ENCODE peak calls at places on chromosomes 2 and 18, in four cellular contexts. O, H, W and L are unnamed samples.

GRCh38 chr2:38887347-38887746 is 2.3 kb upstream of the ARHGEF33 start:
- DNase-seq in O (no peak), H (no peak), W (no peak), L (no peak)

GRCh38 chr2:99867690-99868089 is 274.7 kb downstream of the AFF3 start:
- DNase-seq in O (no peak), H (no peak), W (peak; percentile 34), L (peak; percentile 56)

GRCh38 chr2:60746318-60746717 is 9.8 kb upstream of the PAPOLG start:
- DNase-seq in O (no peak), H (no peak), W (peak; percentile 20), L (no peak)

GRCh38 chr2:240997856-240998705 is at the start of gene SNED1:
- DNase-seq in O (peak; percentile 93), H (peak; percentile 93), W (peak; percentile 94), L (peak; percentile 93)

GRCh38 chr2:199261221-199261620 is 196.5 kb downstream of the SATB2 start:
- DNase-seq in O (no peak), H (no peak), W (no peak), L (no peak)

GRCh38 chr2:195009202-195009601 is 647.8 kb upstream of the SLC39A10 start:
- DNase-seq in O (no peak), H (no peak), W (no peak), L (no peak)

GRCh38 chr2:109212836-109213563 is 84.0 kb downstream of the SH3RF3 start:
- DNase-seq in O (no peak), H (no peak), W (no peak), L (no peak)

GRCh38 chr2:231781798-231782726 is 980 bp upstream of the PDE6D start:
- DNase-seq in O (peak; percentile 29), H (no peak), W (no peak), L (no peak)

GRCh38 chr2:238850096-238850495 is 2.2 kb downstream of the TWIST2 start:
- DNase-seq in O (no peak), H (no peak), W (no peak), L (no peak)

GRCh38 chr2:159677654-159678053 is 34.7 kb upstream of the MARCHF7 start:
- DNase-seq in O (no peak), H (no peak), W (peak; percentile 23), L (no peak)

GRCh38 chr2:177254433-177255226 is 9.9 kb downstream of the NFE2L2 start:
- DNase-seq in O (peak; percentile 93), H (peak; percentile 86), W (peak; percentile 24), L (no peak)

GRCh38 chr2:106020821-106021316 is 173.2 kb downstream of the UXS1 start:
- DNase-seq in O (no peak), H (no peak), W (peak; percentile 59), L (no peak)

GRCh38 chr18:48821251-48821590 is 129.5 kb downstream of the SMAD7 start:
- DNase-seq in O (no peak), H (peak; percentile 33), W (no peak), L (peak; percentile 28)

GRCh38 chr2:60549250-60550150 is 4.0 kb downstream of the BCL11A start:
- DNase-seq in O (peak; percentile 75), H (peak; percentile 78), W (peak; percentile 48), L (peak; percentile 90)

GRCh38 chr18:32355896-32356295 is 114.8 kb downstream of the GAREM1 start:
- DNase-seq in O (no peak), H (no peak), W (no peak), L (no peak)

GRCh38 chr2:120431386-120432292 is 85.7 kb downstream of the INHBB start:
- DNase-seq in O (no peak), H (peak; percentile 38), W (no peak), L (peak; percentile 51)

GRCh38 chr18:31876707-31877106 is 66.2 kb downstream of the TRAPPC8 start:
- DNase-seq in O (no peak), H (no peak), W (no peak), L (no peak)

GRCh38 chr2:95345415-95346235 is 48.5 kb downstream of the KCNIP3 start:
- DNase-seq in O (peak; percentile 88), H (peak; percentile 94), W (peak; percentile 95), L (peak; percentile 92)

GRCh38 chr2:45909677-45910191 is 258.3 kb downstream of the PRKCE start:
- DNase-seq in O (no peak), H (no peak), W (no peak), L (no peak)

GRCh38 chr2:142041996-142042395 is 88.8 kb downstream of the LRP1B start:
- DNase-seq in O (no peak), H (no peak), W (no peak), L (no peak)

GRCh38 chr18:57441395-57441794 is 6.2 kb downstream of the ONECUT2 start:
- DNase-seq in O (peak; percentile 77), H (peak; percentile 71), W (no peak), L (no peak)

GRCh38 chr2:3972377-3972776 is 269.0 kb downstream of the DCDC2C start:
- DNase-seq in O (no peak), H (no peak), W (no peak), L (no peak)

DNA sequence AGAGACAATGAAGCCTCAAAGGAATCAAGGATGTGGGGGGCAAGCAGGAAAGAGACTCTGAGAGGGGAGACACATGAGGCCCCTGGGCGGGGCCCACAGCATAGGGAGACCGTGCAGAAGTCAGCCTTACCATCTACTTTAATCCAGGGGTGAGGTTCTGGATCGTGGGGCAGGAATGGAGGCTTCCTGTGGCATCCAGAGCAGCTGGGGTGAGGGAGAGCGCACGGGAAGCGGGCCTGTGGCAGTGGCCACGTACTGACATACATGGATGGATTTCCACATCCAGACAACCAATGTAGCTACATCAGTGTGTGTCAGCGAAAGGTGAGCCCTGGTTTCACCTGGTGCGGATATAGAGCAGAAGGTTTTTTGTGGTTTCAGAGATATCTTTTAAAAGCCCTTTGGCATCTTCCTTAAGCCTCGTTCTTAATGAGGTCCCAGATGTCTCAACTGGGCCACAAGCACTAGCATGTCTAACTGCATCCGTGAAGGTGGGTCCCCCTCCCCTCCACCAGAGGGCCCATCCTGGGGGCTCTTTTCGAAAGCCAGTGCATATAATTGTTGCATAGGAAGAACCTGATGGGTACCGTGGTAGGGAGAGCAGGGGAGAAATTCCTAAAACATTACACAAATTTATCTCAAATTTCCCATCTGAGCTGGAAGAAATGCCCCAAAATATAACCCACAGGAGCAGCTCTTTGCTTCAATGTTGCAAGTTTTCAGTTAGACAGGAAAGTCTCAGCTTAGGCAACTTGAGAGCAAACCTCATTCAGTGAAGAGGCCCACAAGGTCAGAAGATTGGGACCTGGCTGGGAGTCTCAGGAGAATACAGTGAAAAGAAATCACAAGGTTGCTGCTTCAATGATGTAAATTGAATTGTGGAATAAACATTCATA is 90.9 kb downstream of the SP3 start:
- DNase-seq in O (no peak), H (no peak), W (no peak), L (no peak)
- H3K4me3 ChIP-seq in O (no peak overlapping the region), H (no peak overlapping the region), W (no peak overlapping the region), L (no peak overlapping the region)

GRCh38 chr2:127143851-127144782 is 37.2 kb upstream of the BIN1 start:
- DNase-seq in O (no peak), H (peak; percentile 35), W (no peak), L (no peak)
- TF ChIP-seq POLR2AphosphoS5 in O (no peak), H (no peak), W (no peak), L (no peak)

DNA sequence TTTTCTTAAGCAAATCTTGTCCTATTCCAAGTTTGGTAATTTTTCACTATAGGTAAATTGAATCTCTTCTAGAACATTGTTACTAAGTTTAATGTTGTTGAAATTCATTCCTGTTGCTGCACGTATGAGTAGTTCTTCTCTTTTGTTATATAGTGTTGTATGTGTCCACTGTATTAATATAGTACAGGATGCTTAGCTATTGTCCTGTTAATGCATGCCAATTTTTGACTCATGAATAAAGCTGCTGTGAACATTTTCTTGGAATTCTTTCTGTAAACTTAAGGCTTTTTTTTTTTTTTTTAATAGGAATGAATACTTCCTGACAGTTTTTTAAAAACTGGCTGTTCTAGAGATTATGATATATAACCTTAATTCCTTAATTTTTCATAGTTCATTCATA is 326.9 kb downstream of the SLC4A3 start:
- DNase-seq in O (no peak), H (no peak), W (no peak), L (no peak)
- H3K4me3 ChIP-seq in O (no peak overlapping the region), H (no peak overlapping the region), W (no peak overlapping the region), L (no peak overlapping the region)

GRCh38 chr18:829432-829831 is 17.4 kb upstream of the YES1 start:
- DNase-seq in O (no peak), H (no peak), W (no peak), L (no peak)

GRCh38 chr18:820591-821170 is 8.6 kb upstream of the YES1 start:
- DNase-seq in O (no peak), H (no peak), W (no peak), L (no peak)

GRCh38 chr18:825891-826585 is 14.0 kb upstream of the YES1 start:
- DNase-seq in O (no peak), H (no peak), W (no peak), L (no peak)

GRCh38 chr18:827093-827677 is 15.1 kb upstream of the YES1 start:
- DNase-seq in O (no peak), H (no peak), W (no peak), L (no peak)

DNA sequence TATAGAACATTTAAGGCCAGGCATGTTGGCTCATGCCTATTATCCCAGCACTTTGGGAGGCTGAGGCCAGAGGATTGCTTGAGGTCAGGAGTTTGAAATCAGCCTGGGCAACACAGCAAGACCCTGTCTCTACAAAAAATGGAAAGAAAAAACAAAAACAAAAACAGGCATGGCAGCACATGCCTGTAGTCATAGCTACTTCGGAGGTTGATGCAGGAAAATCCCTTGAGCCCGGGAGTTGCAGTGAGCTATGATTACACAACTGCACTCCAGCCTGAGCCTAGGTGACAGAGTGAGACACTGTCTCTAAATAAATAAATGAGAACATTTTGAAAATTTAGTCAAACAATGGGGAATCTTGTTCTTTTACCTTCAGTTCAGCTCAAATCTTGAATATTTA is 12.1 kb upstream of the YES1 start:
- DNase-seq in O (no peak), H (no peak), W (no peak), L (no peak)
- TF ChIP-seq POLR2AphosphoS5 in O (no peak), H (no peak), W (no peak), L (no peak)